ENCODE peak calls at places on chromosome 3, in seven cellular contexts. One of them, this sample, is unnamed.

GRCh38 chr3:117666827-117667226 is 957.2 kb downstream of the TUSC7 start:
- DNase-seq in fibroblast of pulmonary artery: no peak
- DNase-seq in astrocyte: no peak
- DNase-seq in foreskin fibroblast: peak
- DNase-seq in stomach: no peak
- DNase-seq in fibroblast of villous mesenchyme: no peak
- DNase-seq in mesothelial cell of epicardium: no peak
- DNase-seq in this sample: no peak

GRCh38 chr3:171774516-171774915 is 35.8 kb downstream of the PLD1 start:
- DNase-seq in fibroblast of pulmonary artery: no peak
- DNase-seq in astrocyte: no peak
- DNase-seq in foreskin fibroblast: no peak
- DNase-seq in stomach: no peak
- DNase-seq in fibroblast of villous mesenchyme: no peak
- DNase-seq in mesothelial cell of epicardium: no peak
- DNase-seq in this sample: no peak

GRCh38 chr3:173000553-173000952 is 140.5 kb downstream of the SPATA16 start:
- DNase-seq in fibroblast of pulmonary artery: no peak
- DNase-seq in astrocyte: no peak
- DNase-seq in foreskin fibroblast: no peak
- DNase-seq in stomach: no peak
- DNase-seq in fibroblast of villous mesenchyme: no peak
- DNase-seq in mesothelial cell of epicardium: no peak
- DNase-seq in this sample: no peak

GRCh38 chr3:156978471-156978961 is 152.4 kb downstream of the LEKR1 start:
- DNase-seq in fibroblast of pulmonary artery: no peak
- DNase-seq in astrocyte: no peak
- DNase-seq in foreskin fibroblast: peak
- DNase-seq in stomach: no peak
- DNase-seq in fibroblast of villous mesenchyme: peak
- DNase-seq in mesothelial cell of epicardium: no peak
- DNase-seq in this sample: no peak

GRCh38 chr3:42556089-42556632 is 25.6 kb downstream of the SEC22C start:
- DNase-seq in fibroblast of pulmonary artery: no peak
- DNase-seq in astrocyte: no peak
- DNase-seq in foreskin fibroblast: no peak
- DNase-seq in stomach: no peak
- DNase-seq in fibroblast of villous mesenchyme: no peak
- DNase-seq in mesothelial cell of epicardium: no peak
- DNase-seq in this sample: no peak

GRCh38 chr3:42894693-42895092 is 11.2 kb upstream of the ZNF662 start:
- DNase-seq in fibroblast of pulmonary artery: no peak
- DNase-seq in astrocyte: no peak
- DNase-seq in foreskin fibroblast: no peak
- DNase-seq in stomach: no peak
- DNase-seq in fibroblast of villous mesenchyme: no peak
- DNase-seq in mesothelial cell of epicardium: no peak
- DNase-seq in this sample: no peak

GRCh38 chr3:126356373-126357298 is 572 bp downstream of the KLF15 start:
- DNase-seq in fibroblast of pulmonary artery: peak
- DNase-seq in astrocyte: no peak
- DNase-seq in foreskin fibroblast: no peak
- DNase-seq in stomach: no peak
- DNase-seq in fibroblast of villous mesenchyme: no peak
- DNase-seq in mesothelial cell of epicardium: no peak
- DNase-seq in this sample: peak

GRCh38 chr3:120162400-120162799 is 68.2 kb upstream of the GSK3B start:
- DNase-seq in fibroblast of pulmonary artery: peak
- DNase-seq in astrocyte: no peak
- DNase-seq in foreskin fibroblast: peak
- DNase-seq in stomach: no peak
- DNase-seq in fibroblast of villous mesenchyme: peak
- DNase-seq in mesothelial cell of epicardium: no peak
- DNase-seq in this sample: no peak

GRCh38 chr3:48428863-48429415 is 947 bp downstream of the PLXNB1 start:
- DNase-seq in fibroblast of pulmonary artery: no peak
- DNase-seq in astrocyte: no peak
- DNase-seq in foreskin fibroblast: no peak
- DNase-seq in stomach: peak
- DNase-seq in fibroblast of villous mesenchyme: peak
- DNase-seq in mesothelial cell of epicardium: peak
- DNase-seq in this sample: no peak

GRCh38 chr3:53043738-53044137 is 2.1 kb downstream of the SFMBT1 start:
- DNase-seq in fibroblast of pulmonary artery: no peak
- DNase-seq in astrocyte: no peak
- DNase-seq in foreskin fibroblast: no peak
- DNase-seq in stomach: no peak
- DNase-seq in fibroblast of villous mesenchyme: no peak
- DNase-seq in mesothelial cell of epicardium: no peak
- DNase-seq in this sample: no peak

GRCh38 chr3:123535580-123535979 is 49.3 kb downstream of the HACD2 start:
- DNase-seq in fibroblast of pulmonary artery: peak
- DNase-seq in astrocyte: peak
- DNase-seq in foreskin fibroblast: peak
- DNase-seq in stomach: no peak
- DNase-seq in fibroblast of villous mesenchyme: peak
- DNase-seq in mesothelial cell of epicardium: no peak
- DNase-seq in this sample: no peak

GRCh38 chr3:46719044-46719565 is 1.4 kb upstream of the PRSS50 start:
- DNase-seq in fibroblast of pulmonary artery: no peak
- DNase-seq in astrocyte: no peak
- DNase-seq in foreskin fibroblast: no peak
- DNase-seq in stomach: peak
- DNase-seq in fibroblast of villous mesenchyme: no peak
- DNase-seq in mesothelial cell of epicardium: no peak
- DNase-seq in this sample: no peak

GRCh38 chr3:54309601-54310000 is 187.2 kb downstream of the CACNA2D3 start:
- DNase-seq in fibroblast of pulmonary artery: no peak
- DNase-seq in astrocyte: no peak
- DNase-seq in foreskin fibroblast: no peak
- DNase-seq in stomach: no peak
- DNase-seq in fibroblast of villous mesenchyme: no peak
- DNase-seq in mesothelial cell of epicardium: no peak
- DNase-seq in this sample: no peak

GRCh38 chr3:109023656-109024254 is 70.1 kb upstream of the GUCA1C start:
- DNase-seq in fibroblast of pulmonary artery: peak
- DNase-seq in astrocyte: peak
- DNase-seq in foreskin fibroblast: peak
- DNase-seq in stomach: peak
- DNase-seq in fibroblast of villous mesenchyme: peak
- DNase-seq in mesothelial cell of epicardium: peak
- DNase-seq in this sample: no peak
- TF ChIP-seq CTCF in fibroblast of pulmonary artery: peak
- TF ChIP-seq CTCF in astrocyte: peak
- TF ChIP-seq CTCF in foreskin fibroblast: peak
- TF ChIP-seq CTCF in stomach: peak
- TF ChIP-seq CTCF in fibroblast of villous mesenchyme: peak
- TF ChIP-seq CTCF in mesothelial cell of epicardium: peak
- TF ChIP-seq CTCF in this sample: peak

GRCh38 chr3:31699309-31699953 is 166.7 kb downstream of the STT3B start:
- DNase-seq in fibroblast of pulmonary artery: no peak
- DNase-seq in astrocyte: no peak
- DNase-seq in foreskin fibroblast: peak
- DNase-seq in stomach: no peak
- DNase-seq in fibroblast of villous mesenchyme: no peak
- DNase-seq in mesothelial cell of epicardium: no peak
- DNase-seq in this sample: no peak
- TF ChIP-seq CTCF in fibroblast of pulmonary artery: no peak
- TF ChIP-seq CTCF in astrocyte: no peak
- TF ChIP-seq CTCF in foreskin fibroblast: no peak
- TF ChIP-seq CTCF in stomach: no peak
- TF ChIP-seq CTCF in fibroblast of villous mesenchyme: no peak
- TF ChIP-seq CTCF in mesothelial cell of epicardium: no peak
- TF ChIP-seq CTCF in this sample: no peak

DNA sequence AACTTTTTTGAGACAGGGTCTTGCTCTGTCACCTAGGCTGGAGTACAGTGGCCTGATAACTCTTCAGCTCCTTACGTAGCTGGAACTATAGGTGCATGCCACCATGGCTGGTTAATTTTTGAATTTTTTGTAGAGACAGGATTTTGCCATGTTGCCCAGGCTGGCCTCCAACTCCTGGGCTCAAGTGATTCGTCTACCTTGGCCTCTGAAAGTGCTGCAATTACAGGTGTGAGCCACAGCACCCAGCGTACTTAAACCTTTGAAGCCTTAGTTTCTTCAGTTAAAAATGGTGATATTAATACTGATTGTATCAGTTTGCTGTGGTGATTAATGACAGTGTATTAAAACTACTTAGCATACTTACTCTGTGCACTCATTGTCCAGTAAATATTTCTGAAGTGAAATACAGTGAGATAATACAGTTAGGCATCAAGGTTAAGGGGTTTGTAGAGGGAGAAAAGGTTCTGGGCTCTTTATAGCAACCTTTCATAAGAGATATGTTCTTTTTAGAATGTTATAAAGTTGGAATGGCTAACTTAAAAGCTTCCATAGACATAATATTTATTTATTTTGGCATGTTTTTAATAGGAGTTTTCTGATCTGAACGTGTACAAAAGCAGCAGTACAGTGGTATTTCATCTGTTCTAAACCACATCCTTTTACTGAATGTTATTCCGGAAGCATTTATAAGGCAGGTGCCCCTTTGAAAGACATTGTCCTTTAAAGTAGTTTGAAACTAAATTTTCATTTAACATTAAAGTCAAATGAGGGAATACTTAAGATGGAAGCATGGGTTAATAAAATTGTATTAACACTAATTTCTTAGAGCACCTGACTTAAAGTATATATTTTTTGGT is 23.6 kb downstream of the NCK1 start:
- DNase-seq in fibroblast of pulmonary artery: no peak
- DNase-seq in astrocyte: no peak
- DNase-seq in foreskin fibroblast: no peak
- DNase-seq in stomach: no peak
- DNase-seq in fibroblast of villous mesenchyme: no peak
- DNase-seq in mesothelial cell of epicardium: no peak
- DNase-seq in this sample: no peak
- TF ChIP-seq CTCF in fibroblast of pulmonary artery: no peak
- TF ChIP-seq CTCF in astrocyte: no peak
- TF ChIP-seq CTCF in foreskin fibroblast: no peak
- TF ChIP-seq CTCF in stomach: no peak
- TF ChIP-seq CTCF in fibroblast of villous mesenchyme: no peak
- TF ChIP-seq CTCF in mesothelial cell of epicardium: no peak
- TF ChIP-seq CTCF in this sample: no peak

DNA sequence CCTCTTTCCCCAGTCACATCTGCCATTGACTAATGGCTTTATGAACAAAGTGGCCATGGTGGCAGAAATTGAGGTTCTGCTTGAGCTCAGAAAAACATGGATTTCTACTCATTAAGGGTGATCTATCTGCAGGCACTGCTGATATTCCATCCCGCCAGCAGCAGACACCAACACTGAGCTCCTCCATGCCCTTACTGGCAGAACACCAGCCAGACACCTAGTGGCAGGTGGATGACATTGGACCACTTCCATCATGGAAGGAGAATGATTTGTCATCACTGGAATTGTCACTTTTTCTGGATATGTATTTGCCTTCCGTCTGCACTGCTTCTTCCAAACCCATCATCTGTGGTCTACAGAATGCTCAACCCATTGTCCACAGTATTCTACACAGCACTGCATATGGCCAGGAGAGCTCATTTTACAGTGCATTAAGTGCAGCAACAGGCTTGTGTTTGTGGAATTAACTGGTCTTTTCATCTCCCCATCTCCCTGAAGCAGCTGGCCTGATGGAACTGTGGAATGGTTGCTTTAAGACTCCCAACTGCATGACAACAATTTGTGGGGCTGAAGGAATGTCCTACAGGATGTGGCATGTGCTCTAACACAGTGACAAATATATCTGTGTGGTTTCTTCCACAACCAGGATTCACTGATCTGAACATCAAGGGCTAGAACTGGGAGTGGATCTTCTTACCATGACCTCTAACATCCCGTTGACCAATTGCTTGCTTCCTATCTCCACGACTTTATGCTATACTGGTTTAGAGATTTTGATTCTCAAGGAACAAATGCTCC is 103.4 kb downstream of the WNT7A start:
- DNase-seq in fibroblast of pulmonary artery: no peak
- DNase-seq in astrocyte: no peak
- DNase-seq in foreskin fibroblast: no peak
- DNase-seq in stomach: peak
- DNase-seq in fibroblast of villous mesenchyme: no peak
- DNase-seq in mesothelial cell of epicardium: peak
- DNase-seq in this sample: no peak
- TF ChIP-seq CTCF in fibroblast of pulmonary artery: no peak
- TF ChIP-seq CTCF in astrocyte: no peak
- TF ChIP-seq CTCF in foreskin fibroblast: no peak
- TF ChIP-seq CTCF in stomach: no peak
- TF ChIP-seq CTCF in fibroblast of villous mesenchyme: no peak
- TF ChIP-seq CTCF in mesothelial cell of epicardium: no peak
- TF ChIP-seq CTCF in this sample: no peak

DNA sequence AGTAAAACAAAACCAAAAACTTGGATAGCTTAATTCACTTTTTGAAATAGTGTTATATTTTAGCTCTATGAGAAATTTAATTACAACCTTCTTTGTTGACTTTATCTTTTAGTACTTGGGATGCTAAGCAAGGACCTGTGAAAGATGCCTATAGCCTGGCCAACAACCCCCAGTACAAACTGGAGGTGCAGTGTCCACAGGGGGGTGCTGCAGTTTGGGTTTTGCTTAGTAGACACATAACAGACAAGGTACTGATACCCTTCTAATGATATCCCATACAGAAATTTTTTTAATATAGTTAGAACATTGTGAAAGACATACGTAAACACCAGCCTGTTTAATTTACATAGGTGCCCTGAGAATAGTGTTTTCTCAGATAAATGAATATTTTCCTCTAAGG is 35.3 kb downstream of the CAPN7 start:
- DNase-seq in fibroblast of pulmonary artery: peak
- DNase-seq in astrocyte: no peak
- DNase-seq in foreskin fibroblast: no peak
- DNase-seq in stomach: no peak
- DNase-seq in fibroblast of villous mesenchyme: no peak
- DNase-seq in mesothelial cell of epicardium: no peak
- DNase-seq in this sample: peak
- TF ChIP-seq CTCF in fibroblast of pulmonary artery: peak
- TF ChIP-seq CTCF in astrocyte: peak
- TF ChIP-seq CTCF in foreskin fibroblast: peak
- TF ChIP-seq CTCF in stomach: no peak
- TF ChIP-seq CTCF in fibroblast of villous mesenchyme: peak
- TF ChIP-seq CTCF in mesothelial cell of epicardium: no peak
- TF ChIP-seq CTCF in this sample: peak

DNA sequence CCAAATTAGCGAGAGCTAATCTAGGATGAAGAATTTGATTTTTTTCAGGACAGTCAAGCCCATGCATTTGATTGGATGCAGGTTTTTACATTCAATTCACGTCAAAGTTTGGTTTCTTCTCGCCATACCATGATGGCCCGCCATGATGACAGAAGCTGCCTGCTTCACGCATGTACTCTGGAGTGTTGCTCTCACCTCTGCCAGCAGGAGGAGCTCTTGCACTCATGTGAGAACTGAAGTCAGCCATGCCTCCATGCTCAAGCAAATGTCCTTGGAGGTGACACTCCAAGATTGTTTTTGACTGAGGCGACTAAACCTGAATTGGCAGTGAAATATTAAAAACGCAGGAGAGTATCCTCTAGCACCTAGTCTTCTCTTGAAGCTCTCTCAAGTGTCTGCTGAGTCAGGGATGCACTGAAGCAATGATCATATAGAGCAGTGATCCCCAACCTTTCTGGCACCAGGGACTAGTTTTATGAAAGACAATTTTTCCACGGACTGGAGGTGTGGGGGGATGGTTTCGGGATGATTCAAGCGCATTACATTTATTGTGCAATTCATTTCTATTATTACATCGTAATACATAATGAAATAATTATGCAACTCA is 120.9 kb downstream of the SAMMSON start:
- DNase-seq in fibroblast of pulmonary artery: peak
- DNase-seq in astrocyte: peak
- DNase-seq in foreskin fibroblast: no peak
- DNase-seq in stomach: peak
- DNase-seq in fibroblast of villous mesenchyme: peak
- DNase-seq in mesothelial cell of epicardium: peak
- DNase-seq in this sample: no peak
- TF ChIP-seq CTCF in fibroblast of pulmonary artery: peak
- TF ChIP-seq CTCF in astrocyte: peak
- TF ChIP-seq CTCF in foreskin fibroblast: peak
- TF ChIP-seq CTCF in stomach: peak
- TF ChIP-seq CTCF in fibroblast of villous mesenchyme: peak
- TF ChIP-seq CTCF in mesothelial cell of epicardium: peak
- TF ChIP-seq CTCF in this sample: no peak